ENCODE peak calls at places on chromosomes 11 and 22, in six cellular contexts. One of them, this sample, is unnamed.

GRCh38 chr11:96228472-96228871 is 114.5 kb downstream of the MAML2 start:
- DNase-seq in tibial nerve: peak; percentile 57
- DNase-seq in Peyer's patch: no peak
- DNase-seq in dorsolateral prefrontal cortex: no peak
- DNase-seq in endothelial cell of umbilical vein: peak; percentile 96
- DNase-seq in brain microvascular endothelial cell: peak; percentile 98
- DNase-seq in this sample: peak; percentile 34

GRCh38 chr11:795638-796564 is 2.2 kb downstream of the SLC25A22 start:
- DNase-seq in brain microvascular endothelial cell: peak; percentile 75
- DNase-seq in Peyer's patch: peak; percentile 79
- DNase-seq in tibial nerve: peak; percentile 55
- DNase-seq in endothelial cell of umbilical vein: peak; percentile 53
- DNase-seq in dorsolateral prefrontal cortex: no peak
- DNase-seq in this sample: peak; percentile 78

GRCh38 chr11:123477205-123477907 is 47.3 kb downstream of the GRAMD1B start:
- DNase-seq in tibial nerve: no peak
- DNase-seq in brain microvascular endothelial cell: no peak
- DNase-seq in endothelial cell of umbilical vein: no peak
- DNase-seq in dorsolateral prefrontal cortex: no peak
- DNase-seq in Peyer's patch: no peak
- DNase-seq in this sample: no peak

GRCh38 chr11:64745219-64745522 is 1.2 kb upstream of the RASGRP2 start:
- DNase-seq in Peyer's patch: peak; percentile 96
- DNase-seq in endothelial cell of umbilical vein: peak; percentile 32
- DNase-seq in brain microvascular endothelial cell: no peak
- DNase-seq in tibial nerve: peak; percentile 47
- DNase-seq in dorsolateral prefrontal cortex: no peak
- DNase-seq in this sample: peak; percentile 59

GRCh38 chr11:131217313-131218297 is 152.8 kb upstream of the NTM start:
- DNase-seq in Peyer's patch: no peak
- DNase-seq in dorsolateral prefrontal cortex: no peak
- DNase-seq in brain microvascular endothelial cell: no peak
- DNase-seq in tibial nerve: no peak
- DNase-seq in endothelial cell of umbilical vein: no peak
- DNase-seq in this sample: no peak

GRCh38 chr22:49566693-49567092 is 261.0 kb downstream of the BRD1 start:
- DNase-seq in brain microvascular endothelial cell: no peak
- DNase-seq in tibial nerve: peak; percentile 1
- DNase-seq in dorsolateral prefrontal cortex: no peak
- DNase-seq in endothelial cell of umbilical vein: no peak
- DNase-seq in Peyer's patch: no peak
- DNase-seq in this sample: no peak

GRCh38 chr22:35152316-35152715 is 86.4 kb downstream of the ISX start:
- DNase-seq in tibial nerve: no peak
- DNase-seq in dorsolateral prefrontal cortex: no peak
- DNase-seq in endothelial cell of umbilical vein: no peak
- DNase-seq in Peyer's patch: no peak
- DNase-seq in brain microvascular endothelial cell: no peak
- DNase-seq in this sample: no peak

GRCh38 chr22:48577014-48577690 is 1250.5 kb downstream of the BRD1 start:
- DNase-seq in Peyer's patch: no peak
- DNase-seq in tibial nerve: no peak
- DNase-seq in dorsolateral prefrontal cortex: no peak
- DNase-seq in endothelial cell of umbilical vein: no peak
- DNase-seq in brain microvascular endothelial cell: no peak
- DNase-seq in this sample: no peak

GRCh38 chr22:27679722-27680488 is 121.7 kb downstream of the MN1 start:
- DNase-seq in endothelial cell of umbilical vein: no peak
- DNase-seq in dorsolateral prefrontal cortex: no peak
- DNase-seq in Peyer's patch: no peak
- DNase-seq in tibial nerve: no peak
- DNase-seq in brain microvascular endothelial cell: no peak
- DNase-seq in this sample: no peak

GRCh38 chr11:1442807-1443366 is 43.7 kb downstream of the MOB2 start:
- DNase-seq in Peyer's patch: no peak
- DNase-seq in endothelial cell of umbilical vein: no peak
- DNase-seq in dorsolateral prefrontal cortex: no peak
- DNase-seq in tibial nerve: no peak
- DNase-seq in brain microvascular endothelial cell: no peak
- DNase-seq in this sample: no peak

GRCh38 chr11:8090756-8091155 is 9.7 kb downstream of the TUB start:
- DNase-seq in endothelial cell of umbilical vein: peak; percentile 41
- DNase-seq in tibial nerve: no peak
- DNase-seq in Peyer's patch: peak; percentile 23
- DNase-seq in brain microvascular endothelial cell: peak; percentile 37
- DNase-seq in dorsolateral prefrontal cortex: no peak
- DNase-seq in this sample: no peak
- TF ChIP-seq CTCF in endothelial cell of umbilical vein: peak; percentile 70
- TF ChIP-seq CTCF in tibial nerve: peak; percentile 33
- TF ChIP-seq CTCF in Peyer's patch: no peak
- TF ChIP-seq CTCF in brain microvascular endothelial cell: peak; percentile 82
- TF ChIP-seq CTCF in dorsolateral prefrontal cortex: peak; percentile 71
- TF ChIP-seq CTCF in this sample: no peak

GRCh38 chr22:21815958-21816357 is 51.5 kb downstream of the MAPK1 start:
- DNase-seq in tibial nerve: no peak
- DNase-seq in endothelial cell of umbilical vein: peak; percentile 24
- DNase-seq in dorsolateral prefrontal cortex: no peak
- DNase-seq in brain microvascular endothelial cell: no peak
- DNase-seq in Peyer's patch: no peak
- DNase-seq in this sample: no peak

GRCh38 chr22:21816787-21817496 is 50.5 kb downstream of the MAPK1 start:
- DNase-seq in endothelial cell of umbilical vein: peak; percentile 95
- DNase-seq in dorsolateral prefrontal cortex: no peak
- DNase-seq in brain microvascular endothelial cell: peak; percentile 80
- DNase-seq in Peyer's patch: peak; percentile 33
- DNase-seq in tibial nerve: no peak
- DNase-seq in this sample: peak; percentile 18

GRCh38 chr22:21815357-21815756 is 52.1 kb downstream of the MAPK1 start:
- DNase-seq in endothelial cell of umbilical vein: no peak
- DNase-seq in tibial nerve: no peak
- DNase-seq in dorsolateral prefrontal cortex: no peak
- DNase-seq in Peyer's patch: no peak
- DNase-seq in brain microvascular endothelial cell: no peak
- DNase-seq in this sample: no peak

GRCh38 chr22:21818487-21819182 is 48.8 kb downstream of the MAPK1 start:
- DNase-seq in brain microvascular endothelial cell: no peak
- DNase-seq in endothelial cell of umbilical vein: no peak
- DNase-seq in dorsolateral prefrontal cortex: no peak
- DNase-seq in tibial nerve: no peak
- DNase-seq in Peyer's patch: no peak
- DNase-seq in this sample: no peak

GRCh38 chr22:21816472-21816786 is 51.0 kb downstream of the MAPK1 start:
- DNase-seq in Peyer's patch: no peak
- DNase-seq in brain microvascular endothelial cell: no peak
- DNase-seq in endothelial cell of umbilical vein: no peak
- DNase-seq in tibial nerve: no peak
- DNase-seq in dorsolateral prefrontal cortex: no peak
- DNase-seq in this sample: no peak
- H3K27ac ChIP-seq in Peyer's patch: peak overlapping the region; percentile 74
- H3K27ac ChIP-seq in brain microvascular endothelial cell: peak overlapping the region; percentile 89
- H3K27ac ChIP-seq in endothelial cell of umbilical vein: peak overlapping the region; percentile 96
- H3K27ac ChIP-seq in tibial nerve: peak overlapping the region; percentile 68
- H3K27ac ChIP-seq in dorsolateral prefrontal cortex: peak overlapping the region; percentile 45
- H3K27ac ChIP-seq in this sample: peak overlapping the region; percentile 49

GRCh38 chr22:17540481-17540880 is 22.8 kb upstream of the SLC25A18 start:
- DNase-seq in brain microvascular endothelial cell: no peak
- DNase-seq in Peyer's patch: no peak
- DNase-seq in endothelial cell of umbilical vein: no peak
- DNase-seq in dorsolateral prefrontal cortex: no peak
- DNase-seq in tibial nerve: no peak
- DNase-seq in this sample: no peak
- TF ChIP-seq CTCF in brain microvascular endothelial cell: peak; percentile 19
- TF ChIP-seq CTCF in Peyer's patch: no peak
- TF ChIP-seq CTCF in endothelial cell of umbilical vein: no peak
- TF ChIP-seq CTCF in dorsolateral prefrontal cortex: no peak
- TF ChIP-seq CTCF in tibial nerve: no peak
- TF ChIP-seq CTCF in this sample: no peak

GRCh38 chr11:47414685-47415070 is 6.3 kb downstream of the SLC39A13 start:
- DNase-seq in tibial nerve: no peak
- DNase-seq in dorsolateral prefrontal cortex: no peak
- DNase-seq in brain microvascular endothelial cell: no peak
- DNase-seq in endothelial cell of umbilical vein: no peak
- DNase-seq in Peyer's patch: no peak
- DNase-seq in this sample: no peak

GRCh38 chr11:47417712-47418111 is 8.5 kb downstream of the PSMC3 start:
- DNase-seq in Peyer's patch: no peak
- DNase-seq in tibial nerve: no peak
- DNase-seq in brain microvascular endothelial cell: no peak
- DNase-seq in endothelial cell of umbilical vein: no peak
- DNase-seq in dorsolateral prefrontal cortex: no peak
- DNase-seq in this sample: no peak

GRCh38 chr11:47415091-47415854 is 6.9 kb downstream of the SLC39A13 start:
- DNase-seq in endothelial cell of umbilical vein: no peak
- DNase-seq in dorsolateral prefrontal cortex: no peak
- DNase-seq in tibial nerve: no peak
- DNase-seq in brain microvascular endothelial cell: no peak
- DNase-seq in Peyer's patch: no peak
- DNase-seq in this sample: no peak

GRCh38 chr11:47413908-47414684 is 5.7 kb downstream of the SLC39A13 start:
- DNase-seq in Peyer's patch: no peak
- DNase-seq in dorsolateral prefrontal cortex: no peak
- DNase-seq in brain microvascular endothelial cell: peak; percentile 58
- DNase-seq in endothelial cell of umbilical vein: no peak
- DNase-seq in tibial nerve: no peak
- DNase-seq in this sample: no peak

DNA sequence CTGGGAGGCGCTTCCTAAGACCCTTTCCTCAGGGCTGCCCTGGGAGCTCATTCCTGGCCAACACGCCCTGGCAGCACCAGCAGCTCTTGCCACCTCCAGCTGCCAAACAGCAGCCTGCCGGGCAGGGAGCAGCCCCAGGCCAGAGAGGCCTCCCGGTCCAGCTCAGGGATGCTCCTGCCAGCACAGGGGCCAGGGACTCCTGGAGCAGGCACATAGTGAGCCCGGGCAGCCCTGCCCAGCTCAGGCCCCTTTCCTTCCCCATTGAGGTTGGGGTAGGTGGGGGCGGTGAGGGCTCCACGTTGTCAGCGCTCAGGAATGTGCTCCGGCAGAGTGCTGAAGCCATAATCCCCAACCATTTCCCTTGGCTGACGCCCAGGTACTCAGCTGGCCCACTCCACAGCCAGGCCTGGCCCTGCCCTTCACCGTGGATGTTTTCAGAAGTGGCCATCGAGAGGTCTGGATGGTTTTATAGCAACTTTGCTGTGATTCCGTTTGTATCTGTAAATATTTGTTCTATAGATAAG is 7.6 kb downstream of the SLC39A13 start:
- DNase-seq in Peyer's patch: no peak
- DNase-seq in endothelial cell of umbilical vein: peak; percentile 88
- DNase-seq in tibial nerve: peak; percentile 62
- DNase-seq in dorsolateral prefrontal cortex: peak; percentile 52
- DNase-seq in brain microvascular endothelial cell: peak; percentile 89
- DNase-seq in this sample: peak; percentile 72
- H3K27ac ChIP-seq in Peyer's patch: peak overlapping the region; percentile 58
- H3K27ac ChIP-seq in endothelial cell of umbilical vein: peak overlapping the region; percentile 51
- H3K27ac ChIP-seq in tibial nerve: peak overlapping the region; percentile 79
- H3K27ac ChIP-seq in dorsolateral prefrontal cortex: peak overlapping the region; percentile 59
- H3K27ac ChIP-seq in brain microvascular endothelial cell: peak overlapping the region; percentile 33
- H3K27ac ChIP-seq in this sample: peak overlapping the region; percentile 74

This sample was measured in colonic mucosa.